ENCODE peak calls at places on chromosome 15, in four cellular contexts. X is upper lobe of left lung, D is K562, M is HepG2. R is an unnamed sample.

GRCh38 chr15:89034305-89034704 is 54.0 kb upstream of the ABHD2 start:
- ATAC-seq in X (no peak), D (peak), M (no peak), R (no peak)

GRCh38 chr15:40137011-40137906 is 23.6 kb upstream of the BUB1B start:
- ATAC-seq in X (no peak), D (peak), M (peak), R (no peak)

GRCh38 chr15:35182841-35183479 is 97.9 kb upstream of the NANOGP8 start:
- ATAC-seq in X (no peak), D (no peak), M (no peak), R (no peak)

GRCh38 chr15:94586099-94586498 is 354.7 kb downstream of the MCTP2 start:
- ATAC-seq in X (no peak), D (no peak), M (no peak), R (no peak)

GRCh38 chr15:51874751-51875644 is 45.5 kb downstream of the TMOD3 start:
- ATAC-seq in X (peak), D (peak), M (peak), R (peak)

GRCh38 chr15:85708402-85708932 is 86.3 kb downstream of the KLHL25 start:
- ATAC-seq in X (no peak), D (no peak), M (peak), R (no peak)

GRCh38 chr15:85759391-85759790 is 35.3 kb downstream of the KLHL25 start:
- ATAC-seq in X (no peak), D (no peak), M (no peak), R (no peak)

GRCh38 chr15:85302271-85302670 is 78.1 kb upstream of the AKAP13 start:
- ATAC-seq in X (no peak), D (no peak), M (no peak), R (no peak)

GRCh38 chr15:66423149-66423548 is 36.4 kb downstream of the MAP2K1 start:
- ATAC-seq in X (no peak), D (no peak), M (no peak), R (no peak)

GRCh38 chr15:76208786-76209424 is 102.4 kb downstream of the ETFA start:
- ATAC-seq in X (no peak), D (no peak), M (no peak), R (no peak)

GRCh38 chr15:87200149-87200548 is 1056.4 kb downstream of the NTRK3 start:
- ATAC-seq in X (no peak), D (no peak), M (no peak), R (no peak)

GRCh38 chr15:62505761-62506160 is 340.7 kb upstream of the C2CD4B start:
- ATAC-seq in X (peak), D (no peak), M (no peak), R (no peak)

GRCh38 chr15:88622605-88622975 is 1.4 kb downstream of the AEN start:
- ATAC-seq in X (no peak), D (no peak), M (no peak), R (no peak)

GRCh38 chr15:29656636-29657475 is 165.4 kb downstream of the TJP1 start:
- ATAC-seq in X (no peak), D (peak), M (no peak), R (no peak)

GRCh38 chr15:67835349-67836133 is 4.3 kb downstream of the RNU6-1 start:
- ATAC-seq in X (no peak), D (no peak), M (no peak), R (no peak)

GRCh38 chr15:49024840-49025239 is 21.4 kb downstream of the SECISBP2L start:
- ATAC-seq in X (no peak), D (no peak), M (no peak), R (no peak)

GRCh38 chr15:75089781-75090734 is 66.7 kb downstream of the PPCDC start:
- ATAC-seq in X (peak), D (peak), M (no peak), R (peak)

GRCh38 chr15:101093959-101094358 is 157.9 kb downstream of the CHSY1 start:
- ATAC-seq in X (no peak), D (no peak), M (no peak), R (no peak)

GRCh38 chr15:62277816-62278394 is 112.8 kb upstream of the C2CD4B start:
- ATAC-seq in X (no peak), D (no peak), M (no peak), R (no peak)

GRCh38 chr15:82635798-82636197 is 11.4 kb downstream of the CPEB1 start:
- ATAC-seq in X (no peak), D (peak), M (no peak), R (no peak)

GRCh38 chr15:39156166-39156565 is 424.7 kb upstream of the THBS1 start:
- ATAC-seq in X (peak), D (no peak), M (no peak), R (peak)

GRCh38 chr15:101542306-101543025 is 53.0 kb upstream of the PCSK6 start:
- ATAC-seq in X (no peak), D (peak), M (peak), R (no peak)

GRCh38 chr15:43286074-43286473 is 19.3 kb upstream of the TGM5 start:
- ATAC-seq in X (peak), D (peak), M (peak), R (peak)

GRCh38 chr15:74726774-74727164 is 1.4 kb upstream of the CYP1A1 start:
- ATAC-seq in X (no peak), D (no peak), M (no peak), R (no peak)

GRCh38 chr15:44092221-44092620 is 102.8 kb downstream of the FRMD5 start:
- ATAC-seq in X (no peak), D (no peak), M (no peak), R (no peak)

GRCh38 chr15:82922737-82923136 is 29.8 kb downstream of the HOMER2 start:
- ATAC-seq in X (no peak), D (no peak), M (no peak), R (no peak)

GRCh38 chr15:41561777-41562145 is 2.7 kb downstream of the TYRO3 start:
- ATAC-seq in X (no peak), D (no peak), M (peak), R (peak)

GRCh38 chr15:56247266-56247665 is 3.6 kb upstream of the RFX7 start:
- ATAC-seq in X (no peak), D (no peak), M (no peak), R (no peak)

GRCh38 chr15:92164327-92165000 is 229.2 kb upstream of the ST8SIA2 start:
- ATAC-seq in X (no peak), D (no peak), M (peak), R (no peak)

GRCh38 chr15:40921949-40922607 is 7.1 kb upstream of the DLL4 start:
- ATAC-seq in X (no peak), D (no peak), M (peak), R (no peak)

GRCh38 chr15:54387808-54388207 is 409.6 kb downstream of the UNC13C start:
- ATAC-seq in X (no peak), D (no peak), M (no peak), R (no peak)

GRCh38 chr15:66751579-66751978 is 49.5 kb downstream of the SMAD6 start:
- ATAC-seq in X (no peak), D (no peak), M (peak), R (peak)

GRCh38 chr15:77335298-77335697 is 84.6 kb downstream of the PEAK1 start:
- ATAC-seq in X (no peak), D (peak), M (no peak), R (no peak)

GRCh38 chr15:36428102-36428845 is 151.2 kb upstream of the CDIN1 start:
- ATAC-seq in X (peak), D (peak), M (peak), R (peak)

GRCh38 chr15:64441852-64442251 is 18.5 kb upstream of the ZNF609 start:
- ATAC-seq in X (no peak), D (no peak), M (no peak), R (no peak)

GRCh38 chr15:64443016-64443415 is 17.4 kb upstream of the ZNF609 start:
- ATAC-seq in X (no peak), D (no peak), M (no peak), R (no peak)

GRCh38 chr15:64447536-64448315 is 12.7 kb upstream of the ZNF609 start:
- ATAC-seq in X (no peak), D (no peak), M (no peak), R (no peak)

GRCh38 chr15:64444836-64445235 is 15.5 kb upstream of the ZNF609 start:
- ATAC-seq in X (no peak), D (no peak), M (no peak), R (no peak)

GRCh38 chr15:64443747-64444621 is 16.4 kb upstream of the ZNF609 start:
- ATAC-seq in X (no peak), D (peak), M (no peak), R (peak)
- TF ChIP-seq POLR2AphosphoS5 in X (no peak), D (no peak), M (no peak), R (no peak)

DNA sequence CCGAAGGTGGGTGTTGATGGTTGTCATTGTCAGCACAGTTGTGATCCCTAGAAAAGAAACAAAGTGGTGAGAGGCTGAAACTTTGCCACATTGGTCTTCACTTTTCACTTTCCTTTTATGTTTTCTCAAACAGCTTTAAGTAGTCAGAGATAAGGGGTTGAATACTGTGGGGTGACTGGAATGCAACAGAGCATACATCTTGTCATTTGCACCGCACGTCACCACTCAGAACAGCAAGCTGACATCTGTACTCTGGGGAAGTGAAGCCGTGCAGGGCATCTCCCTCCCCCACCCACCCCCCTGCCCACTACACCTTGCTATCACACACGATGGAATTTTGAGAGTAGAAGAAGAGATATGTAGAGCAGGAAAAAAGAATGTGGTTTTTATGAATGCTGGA is 211.7 kb downstream of the GABRB3 start:
- ATAC-seq in X (no peak), D (no peak), M (no peak), R (no peak)
- TF ChIP-seq EP300 in X (no peak), D (no peak), M (no peak), R (no peak)

GRCh38 chr15:58641660-58642059 is 107.8 kb downstream of the ADAM10 start:
- ATAC-seq in X (no peak), D (no peak), M (no peak), R (no peak)
- TF ChIP-seq POLR2AphosphoS5 in X (no peak), D (no peak), M (no peak), R (no peak)

GRCh38 chr15:69591905-69592508 is 139.4 kb downstream of the RPLP1 start:
- ATAC-seq in X (no peak), D (no peak), M (peak), R (no peak)

GRCh38 chr15:69592954-69593353 is 140.3 kb downstream of the RPLP1 start:
- ATAC-seq in X (no peak), D (peak), M (no peak), R (no peak)

GRCh38 chr15:69595009-69595825 is 142.6 kb downstream of the RPLP1 start:
- ATAC-seq in X (peak), D (no peak), M (no peak), R (peak)

GRCh38 chr15:69593488-69593887 is 140.9 kb downstream of the RPLP1 start:
- ATAC-seq in X (no peak), D (no peak), M (no peak), R (no peak)

DNA sequence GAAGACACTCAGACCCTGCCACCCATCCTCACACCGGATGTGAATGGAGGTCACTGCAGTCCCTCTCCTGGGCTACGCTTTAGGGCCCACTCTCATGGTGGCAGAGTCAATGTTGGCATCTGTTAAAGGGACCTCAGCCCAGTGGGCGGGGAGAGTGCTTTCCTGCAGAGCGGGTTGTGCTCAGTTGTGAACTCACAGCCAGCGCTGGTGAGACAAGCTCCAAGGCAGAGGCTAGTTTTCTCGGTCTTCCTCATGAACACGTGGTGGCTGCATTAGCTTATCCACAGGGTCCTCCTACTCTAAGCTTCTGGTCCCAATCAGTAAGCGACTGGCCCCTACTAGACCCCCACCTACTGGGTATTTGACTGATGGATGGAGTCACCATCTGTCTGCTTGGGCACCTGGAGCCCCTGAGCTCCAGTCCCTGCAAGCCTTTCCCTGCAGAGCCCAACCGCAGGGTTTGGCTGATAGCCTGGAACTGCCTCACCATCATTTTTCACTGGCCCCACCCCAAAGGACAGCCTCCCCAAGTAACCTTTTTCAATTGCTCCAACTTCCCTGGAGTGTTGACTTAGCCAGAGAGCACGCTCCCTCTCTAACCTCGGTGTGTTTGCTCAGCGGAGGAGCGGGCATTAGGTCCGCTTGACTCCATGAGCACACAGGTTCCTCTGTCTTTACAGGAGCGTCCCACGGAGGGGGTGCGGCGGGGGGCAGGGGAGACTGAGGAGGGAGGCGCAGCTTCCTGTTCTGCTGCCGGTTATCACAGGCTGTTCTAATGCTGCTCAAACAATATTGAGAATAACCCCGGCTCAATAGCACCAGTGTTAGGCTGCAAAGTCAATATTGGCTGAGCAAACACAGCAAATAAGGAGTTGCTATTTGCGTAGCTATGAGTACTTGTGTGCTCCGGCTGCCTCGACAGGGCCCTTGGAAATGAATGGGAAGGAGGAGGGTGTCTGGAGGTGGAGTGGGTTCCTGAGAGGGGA is 141.7 kb downstream of the RPLP1 start:
- ATAC-seq in X (peak), D (no peak), M (peak), R (peak)
- TF ChIP-seq EP300 in X (peak), D (no peak), M (peak), R (no peak)

GRCh38 chr15:65067334-65067644 is 502 bp downstream of the RASL12 start:
- ATAC-seq in X (no peak), D (no peak), M (no peak), R (no peak)

GRCh38 chr15:65068436-65068835 is 645 bp upstream of the RASL12 start:
- ATAC-seq in X (no peak), D (no peak), M (no peak), R (no peak)

GRCh38 chr15:65069779-65070546 is 2.2 kb upstream of the RASL12 start:
- ATAC-seq in X (no peak), D (no peak), M (no peak), R (no peak)

GRCh38 chr15:65067645-65068416 is at the start of gene RASL12:
- ATAC-seq in X (peak), D (no peak), M (no peak), R (peak)

GRCh38 chr15:65069179-65069578 is 1.4 kb upstream of the RASL12 start:
- ATAC-seq in X (peak), D (peak), M (no peak), R (peak)
- TF ChIP-seq POLR2AphosphoS5 in X (peak), D (no peak), M (no peak), R (peak)

DNA sequence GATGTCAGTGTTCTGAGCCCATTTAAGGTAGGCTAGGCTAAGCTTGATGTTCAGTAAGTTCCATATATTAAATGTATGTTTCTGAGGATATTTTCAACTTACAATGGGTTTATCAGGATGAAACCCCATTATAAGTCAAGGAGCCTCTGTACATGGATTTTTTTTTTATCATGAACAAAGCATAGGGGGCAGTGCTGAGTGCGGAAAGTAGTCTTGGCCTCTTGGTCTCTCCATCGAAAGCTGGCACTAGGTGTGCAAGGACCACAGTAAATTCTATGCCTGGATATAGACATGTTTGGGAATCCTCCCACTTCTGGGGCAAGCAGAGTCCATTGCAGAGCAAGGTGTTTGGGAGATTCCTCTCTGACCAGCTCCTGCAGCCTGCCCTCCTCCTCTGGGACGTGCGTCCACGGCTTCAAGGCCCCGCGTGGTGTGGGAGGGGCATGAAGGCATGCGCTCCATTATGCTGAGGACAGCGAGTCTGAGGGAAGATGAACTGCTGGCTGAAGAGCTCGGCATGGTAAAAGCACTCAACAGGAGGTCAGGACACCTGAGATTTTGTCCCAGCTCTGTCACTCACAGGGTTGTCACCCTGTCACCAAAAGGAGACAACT is 122.9 kb upstream of the LIPC start:
- ATAC-seq in X (no peak), D (peak), M (no peak), R (no peak)
- TF ChIP-seq EP300 in X (no peak), D (no peak), M (no peak), R (no peak)

GRCh38 chr15:90901799-90902655 is 1.1 kb upstream of the MAN2A2 start:
- ATAC-seq in X (peak), D (peak), M (peak), R (peak)
- TF ChIP-seq POLR2AphosphoS5 in X (peak), D (peak), M (peak), R (peak)

DNA sequence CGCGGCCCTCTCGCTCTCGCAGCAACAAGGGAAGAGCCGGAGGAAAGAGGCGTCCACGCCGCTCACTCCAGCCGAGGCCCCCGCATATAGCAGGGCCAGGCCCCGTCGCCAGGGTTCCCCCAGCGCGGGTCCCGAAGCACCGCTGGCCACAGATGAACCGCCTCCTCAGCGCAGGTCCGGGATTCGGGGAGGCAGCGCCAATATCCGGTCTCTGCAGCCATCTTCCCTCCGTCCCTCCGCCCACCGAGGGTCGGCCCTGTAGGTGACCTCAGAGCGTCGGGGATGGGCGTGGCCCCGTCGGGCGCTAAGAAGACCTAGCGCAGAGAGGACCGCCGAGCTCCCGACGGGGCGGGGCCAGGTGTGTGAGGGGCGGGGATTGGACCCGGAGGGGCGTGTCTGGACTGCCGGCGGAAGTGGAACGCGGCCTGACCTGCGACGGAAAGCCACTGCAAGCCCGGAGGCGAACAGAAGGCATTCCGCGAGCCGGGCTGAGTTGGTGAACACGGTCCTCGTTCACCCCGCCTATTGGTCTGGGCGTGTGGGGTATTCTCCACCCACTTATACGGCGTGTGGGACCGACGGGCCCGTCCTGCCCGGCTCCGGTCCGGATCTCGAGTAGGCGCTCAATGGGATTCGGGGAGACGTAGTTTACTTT is 26.8 kb upstream of the MTHFS start:
- ATAC-seq in X (peak), D (peak), M (peak), R (peak)
- TF ChIP-seq EP300 in X (no peak), D (no peak), M (no peak), R (no peak)

GRCh38 chr15:97791824-97792792 is 168.4 kb upstream of the ARRDC4 start:
- ATAC-seq in X (no peak), D (no peak), M (no peak), R (peak)
- TF ChIP-seq POLR2AphosphoS5 in X (no peak), D (no peak), M (no peak), R (no peak)

GRCh38 chr15:45431502-45431901 is 53.2 kb upstream of the GATM start:
- ATAC-seq in X (no peak), D (peak), M (peak), R (no peak)
- TF ChIP-seq EP300 in X (no peak), D (no peak), M (no peak), R (no peak)